ENCODE peak calls at places on chromosomes 16 and 17, in four cellular contexts. One of them, this sample, is unnamed.

GRCh38 chr17:15284537-15284936 is 19.4 kb upstream of the PMP22 start:
- DNase-seq in GM12878: no peak
- DNase-seq in HepG2: no peak
- DNase-seq in K562: no peak
- DNase-seq in this sample: no peak

GRCh38 chr16:4377573-4378146 is 6.0 kb downstream of the VASN start:
- DNase-seq in HepG2: no peak
- DNase-seq in GM12878: no peak
- DNase-seq in K562: no peak
- DNase-seq in this sample: no peak

GRCh38 chr16:83615553-83615952 is 192.2 kb upstream of the HSBP1 start:
- DNase-seq in HepG2: no peak
- DNase-seq in GM12878: no peak
- DNase-seq in K562: no peak
- DNase-seq in this sample: no peak

GRCh38 chr16:4293822-4294457 is 21.1 kb upstream of the TFAP4 start:
- DNase-seq in HepG2: no peak
- DNase-seq in GM12878: no peak
- DNase-seq in K562: no peak
- DNase-seq in this sample: peak

GRCh38 chr17:33521784-33522183 is 228.7 kb upstream of the ASIC2 start:
- DNase-seq in K562: peak
- DNase-seq in GM12878: no peak
- DNase-seq in HepG2: no peak
- DNase-seq in this sample: no peak

GRCh38 chr16:67243481-67243880 is 3.8 kb downstream of the FHOD1 start:
- DNase-seq in HepG2: no peak
- DNase-seq in K562: no peak
- DNase-seq in GM12878: no peak
- DNase-seq in this sample: no peak

GRCh38 chr17:33750943-33751701 is 458.0 kb upstream of the ASIC2 start:
- DNase-seq in HepG2: peak
- DNase-seq in K562: peak
- DNase-seq in GM12878: peak
- DNase-seq in this sample: peak

GRCh38 chr17:80219013-80219776 is 938 bp downstream of the SGSH start:
- DNase-seq in GM12878: peak
- DNase-seq in HepG2: peak
- DNase-seq in K562: peak
- DNase-seq in this sample: peak

GRCh38 chr16:66946541-66946940 is 11.2 kb downstream of the CES2 start:
- DNase-seq in HepG2: no peak
- DNase-seq in K562: no peak
- DNase-seq in GM12878: no peak
- DNase-seq in this sample: no peak

GRCh38 chr16:56953006-56953405 is 8.7 kb upstream of the CETP start:
- DNase-seq in HepG2: no peak
- DNase-seq in GM12878: no peak
- DNase-seq in K562: no peak
- DNase-seq in this sample: no peak

GRCh38 chr17:7831233-7831632 is 2.8 kb upstream of the KDM6B start:
- DNase-seq in HepG2: no peak
- DNase-seq in K562: no peak
- DNase-seq in GM12878: no peak
- DNase-seq in this sample: no peak

GRCh38 chr17:73145641-73146040 is 19.2 kb upstream of the SSTR2 start:
- DNase-seq in K562: no peak
- DNase-seq in HepG2: no peak
- DNase-seq in GM12878: no peak
- DNase-seq in this sample: no peak

GRCh38 chr17:48587276-48588073 is 2.6 kb downstream of the HOXB3 start:
- DNase-seq in K562: no peak
- DNase-seq in GM12878: no peak
- DNase-seq in HepG2: no peak
- DNase-seq in this sample: no peak

GRCh38 chr16:414395-415169 is 10.9 kb upstream of the RAB11FIP3 start:
- DNase-seq in K562: peak
- DNase-seq in HepG2: no peak
- DNase-seq in GM12878: no peak
- DNase-seq in this sample: no peak

GRCh38 chr17:40540448-40540847 is 24.8 kb downstream of the CCR7 start:
- DNase-seq in HepG2: no peak
- DNase-seq in GM12878: no peak
- DNase-seq in K562: no peak
- DNase-seq in this sample: no peak

GRCh38 chr17:17421346-17422216 is 55.2 kb upstream of the MED9 start:
- DNase-seq in GM12878: no peak
- DNase-seq in K562: no peak
- DNase-seq in HepG2: no peak
- DNase-seq in this sample: no peak

GRCh38 chr16:69727916-69728270 is 1.5 kb upstream of the NQO1 start:
- DNase-seq in K562: no peak
- DNase-seq in GM12878: no peak
- DNase-seq in HepG2: no peak
- DNase-seq in this sample: no peak

GRCh38 chr16:65546353-65546791 is 424.5 kb upstream of the CDH11 start:
- DNase-seq in K562: no peak
- DNase-seq in GM12878: no peak
- DNase-seq in HepG2: no peak
- DNase-seq in this sample: no peak

GRCh38 chr17:39027440-39028035 is 60.3 kb upstream of the FBXO47 start:
- DNase-seq in GM12878: no peak
- DNase-seq in K562: no peak
- DNase-seq in HepG2: no peak
- DNase-seq in this sample: no peak

GRCh38 chr17:70313031-70313430 is 143.7 kb downstream of the KCNJ2 start:
- DNase-seq in K562: no peak
- DNase-seq in GM12878: no peak
- DNase-seq in HepG2: no peak
- DNase-seq in this sample: no peak

GRCh38 chr16:87802670-87803069 is 36.9 kb upstream of the KLHDC4 start:
- DNase-seq in K562: no peak
- DNase-seq in GM12878: no peak
- DNase-seq in HepG2: no peak
- DNase-seq in this sample: no peak

GRCh38 chr16:19997264-19997663 is 76.4 kb downstream of the GPR139 start:
- DNase-seq in GM12878: no peak
- DNase-seq in K562: no peak
- DNase-seq in HepG2: no peak
- DNase-seq in this sample: no peak

GRCh38 chr16:30533748-30534367 is 800 bp downstream of the ZNF747 start:
- DNase-seq in K562: peak
- DNase-seq in GM12878: no peak
- DNase-seq in HepG2: no peak
- DNase-seq in this sample: no peak

GRCh38 chr16:59964232-59964924 is 1230.3 kb upstream of the GOT2 start:
- DNase-seq in HepG2: no peak
- DNase-seq in K562: no peak
- DNase-seq in GM12878: no peak
- DNase-seq in this sample: no peak

GRCh38 chr17:32319548-32319905 is 22.4 kb downstream of the C17orf75 start:
- DNase-seq in K562: peak
- DNase-seq in HepG2: peak
- DNase-seq in GM12878: peak
- DNase-seq in this sample: peak

GRCh38 chr17:73308017-73308823 is 3.6 kb downstream of the CDC42EP4 start:
- DNase-seq in K562: peak
- DNase-seq in GM12878: no peak
- DNase-seq in HepG2: peak
- DNase-seq in this sample: no peak

DNA sequence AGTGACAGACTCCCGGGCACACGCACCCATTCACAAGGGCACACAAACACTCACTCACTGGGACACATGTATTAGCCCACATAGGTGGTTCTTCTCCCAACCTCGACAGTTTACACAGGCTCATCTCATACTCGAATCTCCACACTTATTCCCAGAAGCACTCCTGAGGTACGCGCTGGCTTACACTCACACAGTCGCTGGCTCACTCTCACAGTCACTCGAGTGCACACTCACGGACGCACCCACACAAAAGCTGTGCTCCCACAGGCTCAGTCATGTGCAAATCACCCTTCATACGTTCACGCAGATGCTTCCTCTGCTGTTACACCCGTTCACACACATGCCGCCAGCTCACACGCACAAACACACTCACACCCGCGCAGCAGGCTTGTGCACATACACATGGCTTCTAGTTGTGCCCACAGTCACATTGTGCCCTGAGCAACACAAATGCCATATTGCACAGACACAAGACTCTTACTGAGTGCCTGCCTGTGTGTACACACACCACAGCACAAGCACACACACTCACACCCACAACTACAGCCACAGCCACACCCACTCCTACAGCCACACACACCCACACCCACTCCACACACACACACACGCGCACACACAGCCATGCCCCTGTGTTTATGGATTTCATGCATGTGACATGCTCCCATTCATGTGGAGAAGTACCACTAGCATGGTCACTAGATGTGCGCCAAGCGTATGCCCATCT is 8.4 kb upstream of the PRR29 start:
- DNase-seq in K562: no peak
- DNase-seq in HepG2: no peak
- DNase-seq in GM12878: no peak
- DNase-seq in this sample: no peak
- TF ChIP-seq FOXM1 in K562: no peak
- TF ChIP-seq FOXM1 in HepG2: no peak
- TF ChIP-seq FOXM1 in GM12878: no peak
- TF ChIP-seq FOXM1 in this sample: no peak

GRCh38 chr17:78324391-78325075 is 35.3 kb downstream of the SOCS3 start:
- DNase-seq in GM12878: no peak
- DNase-seq in HepG2: no peak
- DNase-seq in K562: no peak
- DNase-seq in this sample: no peak
- TF ChIP-seq BHLHE40 in GM12878: no peak
- TF ChIP-seq BHLHE40 in HepG2: no peak
- TF ChIP-seq BHLHE40 in K562: no peak
- TF ChIP-seq BHLHE40 in this sample: no peak

GRCh38 chr17:43578699-43579569 is 32.8 kb upstream of the ETV4 start:
- DNase-seq in K562: no peak
- DNase-seq in GM12878: peak
- DNase-seq in HepG2: peak
- DNase-seq in this sample: no peak
- TF ChIP-seq FOXM1 in K562: no peak
- TF ChIP-seq FOXM1 in GM12878: no peak
- TF ChIP-seq FOXM1 in HepG2: no peak
- TF ChIP-seq FOXM1 in this sample: no peak

GRCh38 chr16:52078716-52079655 is 468.0 kb downstream of the TOX3 start:
- DNase-seq in GM12878: no peak
- DNase-seq in HepG2: no peak
- DNase-seq in K562: no peak
- DNase-seq in this sample: no peak
- TF ChIP-seq BHLHE40 in GM12878: no peak
- TF ChIP-seq BHLHE40 in HepG2: no peak
- TF ChIP-seq BHLHE40 in K562: no peak
- TF ChIP-seq BHLHE40 in this sample: no peak

GRCh38 chr17:77436058-77436442 is 295.3 kb downstream of the SEC14L1 start:
- DNase-seq in K562: no peak
- DNase-seq in HepG2: no peak
- DNase-seq in GM12878: no peak
- DNase-seq in this sample: no peak

GRCh38 chr17:77438241-77439204 is 297.8 kb downstream of the SEC14L1 start:
- DNase-seq in K562: no peak
- DNase-seq in GM12878: no peak
- DNase-seq in HepG2: no peak
- DNase-seq in this sample: no peak

GRCh38 chr17:77436481-77436880 is 295.7 kb downstream of the SEC14L1 start:
- DNase-seq in K562: no peak
- DNase-seq in HepG2: no peak
- DNase-seq in GM12878: no peak
- DNase-seq in this sample: no peak

GRCh38 chr17:77437747-77438146 is 297.0 kb downstream of the SEC14L1 start:
- DNase-seq in GM12878: no peak
- DNase-seq in K562: no peak
- DNase-seq in HepG2: no peak
- DNase-seq in this sample: no peak

GRCh38 chr17:77437017-77437416 is 296.2 kb downstream of the SEC14L1 start:
- DNase-seq in HepG2: no peak
- DNase-seq in K562: no peak
- DNase-seq in GM12878: no peak
- DNase-seq in this sample: no peak
- TF ChIP-seq FOXM1 in HepG2: no peak
- TF ChIP-seq FOXM1 in K562: no peak
- TF ChIP-seq FOXM1 in GM12878: no peak
- TF ChIP-seq FOXM1 in this sample: no peak

DNA sequence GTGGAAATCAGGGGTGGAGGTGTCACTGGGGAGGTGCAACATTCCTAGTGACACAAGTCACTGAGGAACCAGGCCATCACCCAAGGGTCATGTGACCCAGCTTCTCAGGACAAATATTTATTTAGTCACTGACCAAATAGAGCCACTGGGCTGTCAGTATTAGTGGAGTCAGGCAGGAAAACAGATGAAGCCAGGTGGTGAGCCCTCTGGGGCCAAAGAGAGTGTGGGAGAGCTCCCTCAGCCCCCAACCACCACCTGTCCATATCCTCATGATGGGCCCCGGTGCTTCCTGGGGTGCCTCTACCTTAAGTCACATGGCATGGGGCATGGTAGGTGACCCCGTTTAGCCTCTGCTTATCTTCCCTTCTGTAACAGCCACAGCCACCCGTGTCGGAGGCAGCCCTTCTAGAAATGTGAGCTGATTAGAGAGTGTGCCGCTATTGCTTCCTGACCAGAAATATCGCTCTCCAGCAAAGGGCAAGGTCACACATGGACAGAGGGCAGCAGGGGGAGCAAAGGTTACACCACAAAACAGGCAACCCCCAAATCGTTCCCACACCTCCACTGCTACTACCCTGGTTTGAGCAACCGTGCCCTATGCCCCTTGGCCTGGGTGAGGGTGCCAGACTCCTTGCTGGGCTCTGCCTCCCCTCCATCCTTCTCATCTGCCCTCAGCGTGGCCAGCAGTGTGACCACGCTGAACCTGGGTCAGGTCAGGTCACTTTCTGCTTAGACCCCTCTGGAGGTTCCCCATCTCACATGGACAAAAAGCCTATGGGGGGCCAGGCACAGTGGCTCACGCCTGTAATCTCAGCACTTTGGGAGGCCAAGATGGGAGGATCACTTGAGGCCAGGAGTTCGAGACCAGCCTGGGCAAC is 8.6 kb upstream of the AKTIP start:
- DNase-seq in GM12878: no peak
- DNase-seq in HepG2: peak
- DNase-seq in K562: no peak
- DNase-seq in this sample: no peak
- TF ChIP-seq BHLHE40 in GM12878: no peak
- TF ChIP-seq BHLHE40 in HepG2: peak
- TF ChIP-seq BHLHE40 in K562: no peak
- TF ChIP-seq BHLHE40 in this sample: no peak

This sample was measured in HEK293T.